ENCODE peak calls at places on chromosomes 6 and 20, in five cellular contexts. J is GM12878, Z is HepG2, E is endothelial cell of umbilical vein, F is K562. K is an unnamed sample.

GRCh38 chr20:38073307-38074010 is 39.9 kb downstream of the RPRD1B start:
- DNase-seq in J (no peak), Z (peak), F (peak), E (peak), K (peak)

GRCh38 chr20:48321271-48321670 is 506.5 kb downstream of the PREX1 start:
- DNase-seq in F (no peak), J (no peak), E (no peak), Z (no peak), K (no peak)

GRCh38 chr6:147724454-147724853 is 216.0 kb downstream of the SAMD5 start:
- DNase-seq in E (no peak), Z (no peak), J (no peak), F (no peak), K (no peak)

GRCh38 chr6:112931835-112932234 is 584.7 kb downstream of the RFPL4B start:
- DNase-seq in E (peak), F (no peak), J (no peak), Z (no peak), K (no peak)

GRCh38 chr6:149026530-149026942 is 279.7 kb downstream of the UST start:
- DNase-seq in F (peak), J (no peak), Z (peak), E (peak), K (peak)

GRCh38 chr20:38043512-38044300 is 10.2 kb downstream of the RPRD1B start:
- DNase-seq in J (no peak), E (peak), Z (no peak), F (no peak), K (no peak)

GRCh38 chr6:12980741-12981140 is 264.2 kb downstream of the PHACTR1 start:
- DNase-seq in E (no peak), J (no peak), F (no peak), Z (no peak), K (no peak)

GRCh38 chr20:39943336-39943735 is 745.7 kb downstream of the MAFB start:
- DNase-seq in J (no peak), F (no peak), Z (no peak), E (no peak), K (no peak)

GRCh38 chr6:100134703-100135102 is 140.7 kb upstream of the MCHR2 start:
- DNase-seq in E (peak), Z (no peak), F (no peak), J (no peak), K (no peak)

GRCh38 chr6:26205161-26205624 is 118.0 kb downstream of the HFE start:
- DNase-seq in E (peak), F (peak), Z (peak), J (no peak), K (peak)

GRCh38 chr20:56001106-56001785 is 4.1 kb downstream of the CBLN4 start:
- DNase-seq in E (no peak), F (no peak), Z (peak), J (no peak), K (no peak)

GRCh38 chr20:60362531-60362930 is 404.3 kb downstream of the CDH26 start:
- DNase-seq in E (no peak), J (no peak), F (no peak), Z (no peak), K (no peak)

GRCh38 chr20:44057698-44058675 is 129.0 kb downstream of the JPH2 start:
- DNase-seq in J (no peak), F (no peak), E (no peak), Z (no peak), K (no peak)

GRCh38 chr6:123383718-123384117 is 253.0 kb downstream of the TRDN start:
- DNase-seq in Z (no peak), E (no peak), J (no peak), F (no peak), K (no peak)

GRCh38 chr6:102984360-102984759 is 1590.9 kb downstream of the GRIK2 start:
- DNase-seq in Z (no peak), F (no peak), E (no peak), J (no peak), K (no peak)
- TF ChIP-seq POLR2AphosphoS5 in Z (no peak), F (no peak), E (no peak), J (no peak), K (no peak)

DNA sequence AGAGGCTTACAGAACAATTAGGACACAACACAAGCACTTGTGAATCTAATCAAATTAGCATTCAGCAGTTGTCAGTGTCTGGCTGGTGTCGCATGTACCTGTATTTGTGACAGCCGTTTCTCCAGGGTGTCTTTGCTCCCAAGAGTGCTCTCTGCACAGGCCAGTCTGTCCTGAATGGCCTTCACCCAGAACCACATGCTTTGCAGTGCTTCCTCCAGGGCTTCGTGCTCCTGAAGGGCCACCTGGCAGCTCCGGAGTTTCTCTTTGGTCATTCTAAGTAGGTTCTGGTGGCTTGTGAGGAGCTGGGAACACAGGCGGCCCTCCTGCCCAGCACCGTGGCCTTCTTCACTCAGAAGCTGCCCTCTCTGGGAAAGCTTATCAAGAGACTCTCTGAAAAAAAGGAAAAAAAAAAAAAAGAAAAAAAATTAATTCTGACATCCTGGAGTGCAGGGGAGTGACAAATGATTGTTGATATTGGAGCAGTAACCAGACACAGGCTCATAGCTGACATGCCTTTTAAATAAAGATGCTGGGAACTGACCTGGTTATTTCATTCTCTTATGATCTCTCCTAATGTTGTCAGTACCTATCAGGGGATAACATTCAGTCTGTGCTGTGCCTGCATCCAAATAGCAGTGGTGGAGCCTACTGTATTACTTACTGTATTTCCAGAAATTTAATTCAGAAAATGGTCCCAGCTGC is 245.8 kb downstream of the SYNE1 start:
- DNase-seq in J (no peak), F (no peak), E (no peak), Z (no peak), K (no peak)
- H3K9ac ChIP-seq in J (no peak), F (no peak), E (no peak), Z (no peak), K (no peak)

GRCh38 chr6:127342296-127342945 is 988 bp downstream of the ECHDC1 start:
- DNase-seq in J (no peak), E (peak), Z (peak), F (no peak), K (no peak)
- H3K27ac ChIP-seq in J (peak), E (peak), Z (peak), F (peak), K (peak)

GRCh38 chr6:159805418-159806020 is 5.4 kb downstream of the PNLDC1 start:
- DNase-seq in Z (no peak), F (no peak), J (no peak), E (no peak), K (no peak)

GRCh38 chr6:159801935-159802334 is 1.9 kb downstream of the PNLDC1 start:
- DNase-seq in F (no peak), Z (no peak), E (no peak), J (no peak), K (no peak)

GRCh38 chr6:159807150-159807859 is 7.2 kb downstream of the PNLDC1 start:
- DNase-seq in F (no peak), E (no peak), J (no peak), Z (peak), K (no peak)

GRCh38 chr6:159806021-159806458 is 6.0 kb downstream of the PNLDC1 start:
- DNase-seq in J (no peak), E (no peak), F (no peak), Z (peak), K (no peak)

GRCh38 chr6:159804504-159804903 is 4.4 kb downstream of the PNLDC1 start:
- DNase-seq in F (no peak), E (no peak), Z (no peak), J (no peak), K (no peak)
- TF ChIP-seq POLR2AphosphoS5 in F (no peak), E (no peak), Z (no peak), J (no peak), K (no peak)

GRCh38 chr20:278607-279571 is 11.7 kb downstream of the C20orf96 start:
- DNase-seq in E (no peak), Z (no peak), J (no peak), F (no peak), K (no peak)
- H3K9ac ChIP-seq in E (no peak), Z (no peak), J (no peak), F (no peak), K (no peak)

GRCh38 chr20:3134151-3134550 is 25.5 kb downstream of the FASTKD5 start:
- DNase-seq in J (no peak), Z (no peak), F (no peak), E (no peak), K (no peak)

GRCh38 chr20:3133156-3133555 is 26.5 kb downstream of the FASTKD5 start:
- DNase-seq in J (no peak), F (no peak), Z (no peak), E (no peak), K (no peak)

GRCh38 chr20:3137492-3137891 is 22.2 kb downstream of the FASTKD5 start:
- DNase-seq in J (no peak), Z (no peak), F (no peak), E (no peak), K (no peak)

GRCh38 chr20:3130051-3130600 is 29.5 kb downstream of the FASTKD5 start:
- DNase-seq in J (no peak), E (no peak), F (no peak), Z (no peak), K (no peak)

DNA sequence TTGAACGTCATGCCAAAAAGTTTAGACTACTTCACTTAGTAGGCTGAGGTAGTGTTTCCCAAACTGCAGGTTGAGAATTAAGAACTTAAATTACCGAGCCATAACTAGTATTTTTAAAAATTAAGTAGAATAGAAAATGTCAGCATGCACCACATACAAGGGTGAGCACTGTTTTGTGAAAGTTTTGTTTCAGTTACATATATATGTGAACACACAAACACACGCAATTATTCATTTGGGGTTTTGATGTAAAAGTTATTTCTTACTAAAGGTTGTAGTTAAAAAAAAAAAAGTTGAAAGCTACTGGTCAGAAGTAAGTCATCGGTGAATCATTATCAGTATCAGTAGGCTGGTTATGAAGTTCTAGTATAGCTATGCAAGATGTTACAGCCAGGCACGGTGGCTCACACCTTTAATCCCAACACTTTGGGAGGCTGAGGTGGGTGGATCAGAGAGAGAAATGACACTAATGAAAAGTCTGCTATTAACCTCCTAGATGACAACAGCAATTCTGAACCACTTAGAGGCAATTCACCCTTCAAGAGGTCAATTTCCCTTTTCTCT is 24.1 kb downstream of the FASTKD5 start:
- DNase-seq in J (no peak), F (no peak), E (no peak), Z (no peak), K (no peak)
- H3K27ac ChIP-seq in J (no peak), F (no peak), E (no peak), Z (no peak), K (no peak)

GRCh38 chr20:58892126-58892931 is 39.8 kb downstream of the GNAS start:
- DNase-seq in Z (peak), E (peak), F (peak), J (no peak), K (no peak)
- TF ChIP-seq POLR2AphosphoS5 in Z (peak), E (peak), F (peak), J (peak), K (no peak)

GRCh38 chr6:89909991-89910390 is 15.7 kb downstream of the GJA10 start:
- DNase-seq in E (no peak), Z (no peak), J (no peak), F (no peak), K (no peak)
- H3K9ac ChIP-seq in E (no peak), Z (no peak), J (no peak), F (no peak), K (no peak)